ENCODE peak calls at places on chromosomes 1 and 21, in eight cellular contexts. Q is colonic mucosa, T is fibroblast of lung, A is neural progenitor cell, F is endothelial cell of umbilical vein, K is IMR-90, U is H9, D is K562. Y is an unnamed sample.

GRCh38 chr1:159474926-159475325 is 35.4 kb downstream of the OR10J1 start:
- DNase-seq in Q (no peak), T (no peak), A (no peak), F (no peak), K (no peak), U (no peak), D (no peak), Y (no peak)

GRCh38 chr21:31665397-31665796 is 5.9 kb downstream of the SOD1 start:
- DNase-seq in Q (no peak), T (no peak), A (no peak), F (no peak), K (peak), U (peak), D (no peak), Y (no peak)

GRCh38 chr1:91546301-91546581 is 45.6 kb downstream of the CDC7 start:
- DNase-seq in Q (no peak), T (no peak), A (no peak), F (no peak), K (no peak), U (no peak), D (no peak), Y (peak)

GRCh38 chr1:9942399-9942938 is 722 bp downstream of the LZIC start:
- DNase-seq in Q (peak), T (peak), A (peak), F (peak), K (peak), U (peak), D (peak), Y (no peak)

GRCh38 chr1:184986250-184986649 is 11.9 kb upstream of the NIBAN1 start:
- DNase-seq in Q (no peak), T (peak), A (no peak), F (peak), K (peak), U (no peak), D (no peak), Y (no peak)

GRCh38 chr1:22126531-22126930 is 16.4 kb downstream of the WNT4 start:
- DNase-seq in Q (no peak), T (no peak), A (no peak), F (no peak), K (no peak), U (no peak), D (no peak), Y (no peak)

GRCh38 chr1:171420810-171421209 is 64.5 kb upstream of the PRRC2C start:
- DNase-seq in Q (no peak), T (no peak), A (no peak), F (no peak), K (no peak), U (no peak), D (no peak), Y (no peak)

GRCh38 chr1:204345425-204345824 is 14.3 kb downstream of the PLEKHA6 start:
- DNase-seq in Q (no peak), T (no peak), A (no peak), F (no peak), K (no peak), U (no peak), D (no peak), Y (no peak)

GRCh38 chr1:246095441-246095840 is 411.6 kb downstream of the SMYD3 start:
- DNase-seq in Q (no peak), T (no peak), A (no peak), F (no peak), K (no peak), U (no peak), D (no peak), Y (no peak)

GRCh38 chr1:111481387-111482221 is 7.8 kb downstream of the C1orf162 start:
- DNase-seq in Q (peak), T (peak), A (peak), F (peak), K (peak), U (peak), D (peak), Y (peak)

GRCh38 chr1:12095822-12096263 is 32.7 kb downstream of the TNFRSF8 start:
- DNase-seq in Q (no peak), T (no peak), A (no peak), F (no peak), K (peak), U (peak), D (peak), Y (no peak)

GRCh38 chr1:183019860-183020259 is 3.4 kb upstream of the LAMC1 start:
- DNase-seq in Q (no peak), T (peak), A (no peak), F (peak), K (peak), U (no peak), D (no peak), Y (no peak)

GRCh38 chr21:32463889-32464300 is 51.4 kb downstream of the EVA1C start:
- DNase-seq in Q (no peak), T (peak), A (no peak), F (peak), K (peak), U (no peak), D (no peak), Y (no peak)

GRCh38 chr1:232726048-232726779 is 79.0 kb upstream of the MAP10 start:
- DNase-seq in Q (no peak), T (no peak), A (no peak), F (no peak), K (peak), U (peak), D (no peak), Y (no peak)

GRCh38 chr1:161367684-161368398 is at the start of gene CFAP126:
- DNase-seq in Q (peak), T (peak), A (peak), F (peak), K (peak), U (peak), D (peak), Y (peak)

GRCh38 chr1:162639718-162640117 is 7.5 kb downstream of the DDR2 start:
- DNase-seq in Q (no peak), T (no peak), A (no peak), F (no peak), K (no peak), U (no peak), D (no peak), Y (no peak)

GRCh38 chr1:43850599-43851233 is 82.9 kb upstream of the ARTN start:
- DNase-seq in Q (no peak), T (no peak), A (no peak), F (no peak), K (no peak), U (no peak), D (no peak), Y (no peak)

DNA sequence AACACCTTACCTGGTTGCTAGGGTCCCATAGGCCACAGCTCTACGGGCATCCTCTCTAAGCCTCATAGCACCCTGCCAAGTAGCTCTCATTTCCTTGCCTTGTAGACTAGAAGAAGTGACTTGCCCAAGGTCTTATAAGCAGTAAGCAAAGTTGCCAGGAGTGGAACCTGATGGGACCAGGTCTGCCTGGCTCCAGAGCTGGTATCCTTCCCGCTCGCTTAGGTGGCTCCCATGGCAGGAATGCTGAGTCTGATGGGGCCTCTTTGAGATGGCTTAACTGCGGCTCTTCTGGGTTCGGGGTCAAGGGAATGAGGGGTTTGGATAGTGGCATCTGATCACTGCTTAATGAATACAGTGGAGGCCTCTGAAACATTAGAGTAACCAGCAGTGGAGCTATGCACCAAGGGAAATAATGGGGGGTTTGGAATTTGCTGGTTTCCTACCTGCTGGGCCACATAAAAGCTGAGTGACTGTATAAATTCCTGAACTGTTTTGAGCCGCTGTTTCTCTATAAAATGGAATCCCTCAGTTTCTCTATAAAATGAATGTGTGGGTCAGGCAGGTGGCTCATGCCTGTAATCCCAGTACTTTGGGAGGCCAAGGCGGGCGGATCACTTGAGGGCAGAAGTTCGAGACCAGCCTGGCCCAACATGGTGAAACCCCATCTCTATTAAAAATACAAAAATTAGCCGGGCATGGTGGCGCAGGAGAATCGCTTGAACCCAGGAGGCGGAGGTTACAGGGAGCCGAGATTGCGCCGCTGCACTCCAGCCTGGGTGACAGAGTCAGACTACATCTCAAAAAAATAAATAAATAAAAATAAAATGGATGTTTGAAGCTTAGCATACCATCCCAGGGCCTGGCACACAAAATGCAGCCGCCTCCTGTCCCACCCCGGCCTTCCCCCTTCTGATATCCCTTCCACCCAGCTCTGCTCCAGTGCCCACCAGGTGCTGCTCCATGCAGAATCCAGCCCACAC is 12.4 kb downstream of the FAM151A start:
- DNase-seq in Q (no peak), T (no peak), A (peak), F (no peak), K (no peak), U (no peak), D (no peak), Y (peak)
- H3K27ac ChIP-seq in Q (no peak), T (no peak), A (no peak), F (no peak), K (no peak), U (no peak), D (no peak), Y (no peak)

GRCh38 chr1:27861436-27861835 is 10.9 kb upstream of the THEMIS2 start:
- DNase-seq in Q (no peak), T (no peak), A (no peak), F (no peak), K (no peak), U (no peak), D (no peak), Y (no peak)

GRCh38 chr1:27863552-27863943 is 8.8 kb upstream of the THEMIS2 start:
- DNase-seq in Q (no peak), T (no peak), A (no peak), F (no peak), K (no peak), U (no peak), D (no peak), Y (peak)

GRCh38 chr1:27862671-27863551 is 9.4 kb upstream of the THEMIS2 start:
- DNase-seq in Q (peak), T (peak), A (no peak), F (peak), K (peak), U (no peak), D (no peak), Y (peak)

GRCh38 chr1:27862004-27862403 is 10.3 kb upstream of the THEMIS2 start:
- DNase-seq in Q (no peak), T (no peak), A (no peak), F (no peak), K (no peak), U (no peak), D (no peak), Y (peak)

GRCh38 chr1:27864264-27864895 is 8.0 kb upstream of the THEMIS2 start:
- DNase-seq in Q (no peak), T (no peak), A (no peak), F (peak), K (no peak), U (no peak), D (no peak), Y (peak)
- H3K9ac ChIP-seq in Q (no peak), T (no peak), A (no peak), F (no peak), K (no peak), U (no peak), D (peak), Y (no peak)

DNA sequence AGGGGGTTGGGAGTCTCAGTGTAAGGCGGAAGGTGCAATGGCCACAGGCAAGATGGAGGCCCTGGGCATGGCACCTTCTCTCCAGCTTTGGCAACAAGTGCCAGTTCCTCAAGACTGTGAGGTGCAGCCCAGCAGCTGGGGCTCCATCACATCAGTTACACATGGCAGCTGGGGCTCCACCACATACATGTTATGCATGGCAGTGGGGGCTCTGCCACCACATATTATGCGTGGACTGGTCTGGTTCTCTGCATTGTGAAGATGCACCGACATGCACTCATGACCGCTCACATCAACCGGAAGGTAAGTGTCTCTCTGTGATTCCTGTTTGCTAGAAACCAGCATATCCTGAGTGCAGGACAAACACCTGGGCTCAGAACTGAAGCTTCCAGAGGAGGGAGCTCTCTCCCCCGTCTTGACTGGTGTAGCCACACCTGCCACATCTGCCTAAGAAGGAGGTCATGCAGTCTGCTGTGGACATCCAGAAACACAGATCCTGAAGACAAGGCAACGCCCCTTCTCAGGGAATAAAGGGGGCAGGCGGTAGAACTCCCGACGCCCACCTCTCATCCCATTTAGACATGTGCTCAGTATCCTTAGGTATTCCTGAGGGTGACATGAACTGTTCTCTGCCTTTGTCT is 104.1 kb upstream of the TMPRSS2 start:
- DNase-seq in Q (peak), T (no peak), A (peak), F (no peak), K (peak), U (peak), D (peak), Y (no peak)
- TF ChIP-seq CTCF in Q (no peak), T (no peak), A (no peak), F (no peak), K (no peak), U (no peak), D (no peak), Y (peak)

DNA sequence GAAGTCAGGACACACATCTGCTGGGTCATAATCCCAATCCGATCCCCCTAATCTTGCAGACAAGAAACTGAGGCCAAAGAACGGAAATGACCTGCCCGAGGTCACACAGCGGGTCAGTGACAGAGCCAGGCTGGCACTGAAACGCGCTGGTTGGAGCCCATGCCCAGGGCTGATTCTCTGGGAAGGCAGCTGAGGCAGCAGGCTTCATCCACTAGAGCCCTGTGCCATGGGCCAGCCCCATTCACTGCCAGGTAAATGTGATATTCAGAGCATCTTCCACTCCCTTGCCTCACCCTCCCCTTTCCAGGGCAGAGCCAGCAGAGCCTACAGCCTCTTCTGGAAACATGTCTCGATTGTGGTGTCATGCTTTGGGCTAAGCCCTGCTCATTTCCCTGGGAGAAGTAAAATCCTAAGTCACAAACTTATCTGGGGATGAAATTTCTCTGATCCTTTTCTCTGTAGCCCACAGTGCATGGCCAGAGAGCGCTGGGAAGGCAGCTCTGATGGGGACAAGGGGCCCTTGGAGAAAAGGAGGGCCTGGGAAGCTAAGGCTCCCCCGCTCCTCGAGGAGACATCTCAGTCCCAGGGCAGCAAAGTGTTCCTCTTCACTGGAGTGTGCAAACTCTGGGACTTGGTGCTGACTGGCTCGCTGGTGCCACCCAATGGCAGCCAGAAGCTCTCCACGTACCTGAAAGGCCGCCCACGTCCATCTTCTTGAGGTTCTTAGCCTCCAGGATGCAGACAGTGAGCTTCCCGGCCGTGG is 110.4 kb downstream of the SYT2 start:
- DNase-seq in Q (peak), T (peak), A (peak), F (peak), K (peak), U (peak), D (peak), Y (peak)
- H3K27ac ChIP-seq in Q (no peak), T (no peak), A (no peak), F (no peak), K (peak), U (no peak), D (no peak), Y (no peak)

GRCh38 chr1:54136269-54136896 is 16.4 kb downstream of the CDCP2 start:
- DNase-seq in Q (no peak), T (no peak), A (peak), F (no peak), K (no peak), U (no peak), D (no peak), Y (no peak)

GRCh38 chr1:54135436-54136120 is 17.2 kb downstream of the CDCP2 start:
- DNase-seq in Q (no peak), T (no peak), A (peak), F (peak), K (peak), U (no peak), D (no peak), Y (no peak)

GRCh38 chr1:54138994-54139393 is 13.8 kb downstream of the CDCP2 start:
- DNase-seq in Q (no peak), T (no peak), A (no peak), F (no peak), K (no peak), U (no peak), D (no peak), Y (no peak)

GRCh38 chr1:54136963-54137531 is 15.8 kb downstream of the CDCP2 start:
- DNase-seq in Q (no peak), T (no peak), A (no peak), F (no peak), K (no peak), U (no peak), D (no peak), Y (no peak)

DNA sequence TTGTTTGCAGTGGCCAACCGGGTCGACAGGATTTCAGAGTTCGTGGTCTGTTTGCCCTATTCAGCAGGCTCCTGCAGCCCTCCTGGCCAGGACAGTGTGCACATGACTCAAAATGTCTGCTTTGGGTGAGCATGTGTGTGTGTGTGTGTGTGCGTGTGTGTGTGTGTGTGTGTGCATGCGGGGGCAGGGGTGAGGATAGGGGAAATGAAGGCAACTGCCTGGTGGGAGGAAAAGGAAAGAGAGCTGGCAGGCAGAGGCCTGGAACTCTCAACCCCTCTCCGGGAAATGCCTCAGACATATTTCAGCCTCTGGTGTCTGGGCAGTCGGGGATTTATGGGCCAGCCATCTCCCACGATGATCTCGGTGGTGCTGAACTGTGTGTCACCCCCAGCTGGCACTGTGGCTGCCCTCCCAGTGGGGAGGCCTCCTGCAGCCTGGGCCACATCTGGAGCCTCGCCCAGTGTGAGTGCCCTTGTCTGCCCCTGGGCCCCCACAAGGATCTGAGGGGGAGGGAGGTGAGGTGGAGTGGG is 15.2 kb downstream of the CDCP2 start:
- DNase-seq in Q (no peak), T (peak), A (no peak), F (peak), K (peak), U (no peak), D (no peak), Y (no peak)
- H3K9ac ChIP-seq in Q (no peak), T (no peak), A (no peak), F (no peak), K (no peak), U (no peak), D (no peak), Y (no peak)

GRCh38 chr1:51488372-51489050 is 30.6 kb downstream of the EPS15 start:
- DNase-seq in Q (no peak), T (no peak), A (no peak), F (peak), K (peak), U (no peak), D (no peak), Y (no peak)

GRCh38 chr1:51487628-51488027 is 31.4 kb downstream of the EPS15 start:
- DNase-seq in Q (no peak), T (no peak), A (no peak), F (no peak), K (no peak), U (no peak), D (peak), Y (no peak)

GRCh38 chr1:51489472-51489871 is 29.6 kb downstream of the EPS15 start:
- DNase-seq in Q (no peak), T (no peak), A (no peak), F (no peak), K (no peak), U (no peak), D (no peak), Y (no peak)

GRCh38 chr1:51494138-51494830 is 24.8 kb downstream of the EPS15 start:
- DNase-seq in Q (no peak), T (no peak), A (no peak), F (no peak), K (no peak), U (no peak), D (no peak), Y (no peak)

GRCh38 chr1:51491166-51491981 is 27.7 kb downstream of the EPS15 start:
- DNase-seq in Q (peak), T (no peak), A (no peak), F (no peak), K (no peak), U (no peak), D (no peak), Y (no peak)
- TF ChIP-seq CTCF in Q (no peak), T (no peak), A (no peak), F (no peak), K (no peak), U (no peak), D (no peak), Y (no peak)

GRCh38 chr1:59973719-59974118 is 47.1 kb upstream of the CYP2J2 start:
- DNase-seq in Q (no peak), T (no peak), A (no peak), F (no peak), K (no peak), U (no peak), D (no peak), Y (no peak)
- H3K27ac ChIP-seq in Q (no peak), T (no peak), A (no peak), F (no peak), K (no peak), U (no peak), D (no peak), Y (no peak)

DNA sequence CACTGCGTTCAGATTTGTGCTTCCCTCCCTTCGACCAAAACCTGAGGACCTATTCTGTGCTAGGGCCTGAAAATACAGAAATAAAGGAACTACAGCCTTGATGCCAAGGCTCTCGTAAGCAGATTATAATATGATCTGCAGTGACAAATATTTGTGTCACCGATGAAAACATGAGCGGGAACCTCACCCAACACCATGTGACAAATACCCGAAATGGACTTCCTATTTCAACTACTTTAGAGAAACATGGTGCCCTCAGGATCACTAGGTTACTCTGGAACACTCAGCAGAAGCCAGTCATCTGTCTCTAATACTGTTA is 517 bp upstream of the VAMP3 start:
- DNase-seq in Q (no peak), T (no peak), A (no peak), F (no peak), K (no peak), U (no peak), D (no peak), Y (no peak)
- H3K9ac ChIP-seq in Q (peak), T (peak), A (no peak), F (no peak), K (peak), U (peak), D (peak), Y (peak)